ENCODE peak calls at places on chromosomes 4 and X, in nine cellular contexts. One of them, this sample, is unnamed.

GRCh38 chr4:188297873-188298272 is 158.6 kb downstream of the TRIML1 start:
- DNase-seq in stimulated activated CD8-positive, alpha-beta memory T cell treated with anti-CD3 and anti-CD28 coated beads, Interleukin-4, amount 100 ng/mL, for 24 hours: no peak
- DNase-seq in activated T-helper 1 cell treated with anti-CD3 and anti-CD28 coated beads, Interleukin-2, amount 50 U/mL, for 16 hours: no peak
- DNase-seq in activated CD4-positive, alpha-beta T cell treated with anti-CD3 and anti-CD28 coated beads, Interleukin-2, amount 50 U/mL, for 4 hours: no peak
- DNase-seq in neural crest cell: no peak
- DNase-seq in ecto neural progenitor cell: no peak
- DNase-seq in memory B cell: no peak
- DNase-seq in tibial nerve: no peak
- DNase-seq in kidney tubule cell: peak
- DNase-seq in this sample: no peak

GRCh38 chr4:122827258-122827887 is 742 bp downstream of the FGF2 start:
- DNase-seq in stimulated activated CD8-positive, alpha-beta memory T cell treated with anti-CD3 and anti-CD28 coated beads, Interleukin-4, amount 100 ng/mL, for 24 hours: peak
- DNase-seq in activated T-helper 1 cell treated with anti-CD3 and anti-CD28 coated beads, Interleukin-2, amount 50 U/mL, for 16 hours: no peak
- DNase-seq in activated CD4-positive, alpha-beta T cell treated with anti-CD3 and anti-CD28 coated beads, Interleukin-2, amount 50 U/mL, for 4 hours: no peak
- DNase-seq in neural crest cell: peak
- DNase-seq in ecto neural progenitor cell: peak
- DNase-seq in memory B cell: peak
- DNase-seq in tibial nerve: peak
- DNase-seq in kidney tubule cell: peak
- DNase-seq in this sample: no peak

GRCh38 chr4:47219586-47219985 is 188.2 kb downstream of the GABRB1 start:
- DNase-seq in stimulated activated CD8-positive, alpha-beta memory T cell treated with anti-CD3 and anti-CD28 coated beads, Interleukin-4, amount 100 ng/mL, for 24 hours: no peak
- DNase-seq in activated T-helper 1 cell treated with anti-CD3 and anti-CD28 coated beads, Interleukin-2, amount 50 U/mL, for 16 hours: no peak
- DNase-seq in activated CD4-positive, alpha-beta T cell treated with anti-CD3 and anti-CD28 coated beads, Interleukin-2, amount 50 U/mL, for 4 hours: no peak
- DNase-seq in neural crest cell: no peak
- DNase-seq in ecto neural progenitor cell: no peak
- DNase-seq in memory B cell: no peak
- DNase-seq in tibial nerve: no peak
- DNase-seq in kidney tubule cell: no peak
- DNase-seq in this sample: no peak

GRCh38 chr4:71229477-71230257 is 109.2 kb upstream of the SLC4A4 start:
- DNase-seq in stimulated activated CD8-positive, alpha-beta memory T cell treated with anti-CD3 and anti-CD28 coated beads, Interleukin-4, amount 100 ng/mL, for 24 hours: no peak
- DNase-seq in activated T-helper 1 cell treated with anti-CD3 and anti-CD28 coated beads, Interleukin-2, amount 50 U/mL, for 16 hours: no peak
- DNase-seq in activated CD4-positive, alpha-beta T cell treated with anti-CD3 and anti-CD28 coated beads, Interleukin-2, amount 50 U/mL, for 4 hours: no peak
- DNase-seq in neural crest cell: peak
- DNase-seq in ecto neural progenitor cell: peak
- DNase-seq in memory B cell: no peak
- DNase-seq in tibial nerve: no peak
- DNase-seq in kidney tubule cell: peak
- DNase-seq in this sample: peak

GRCh38 chrX:154373340-154374306 is 811 bp downstream of the FLNA start:
- DNase-seq in stimulated activated CD8-positive, alpha-beta memory T cell treated with anti-CD3 and anti-CD28 coated beads, Interleukin-4, amount 100 ng/mL, for 24 hours: no peak
- DNase-seq in activated T-helper 1 cell treated with anti-CD3 and anti-CD28 coated beads, Interleukin-2, amount 50 U/mL, for 16 hours: no peak
- DNase-seq in activated CD4-positive, alpha-beta T cell treated with anti-CD3 and anti-CD28 coated beads, Interleukin-2, amount 50 U/mL, for 4 hours: no peak
- DNase-seq in neural crest cell: peak
- DNase-seq in ecto neural progenitor cell: peak
- DNase-seq in memory B cell: no peak
- DNase-seq in tibial nerve: peak
- DNase-seq in kidney tubule cell: peak
- DNase-seq in this sample: peak

GRCh38 chrX:123424546-123424945 is 240.5 kb downstream of the GRIA3 start:
- DNase-seq in stimulated activated CD8-positive, alpha-beta memory T cell treated with anti-CD3 and anti-CD28 coated beads, Interleukin-4, amount 100 ng/mL, for 24 hours: no peak
- DNase-seq in activated T-helper 1 cell treated with anti-CD3 and anti-CD28 coated beads, Interleukin-2, amount 50 U/mL, for 16 hours: no peak
- DNase-seq in activated CD4-positive, alpha-beta T cell treated with anti-CD3 and anti-CD28 coated beads, Interleukin-2, amount 50 U/mL, for 4 hours: no peak
- DNase-seq in neural crest cell: no peak
- DNase-seq in ecto neural progenitor cell: no peak
- DNase-seq in memory B cell: no peak
- DNase-seq in tibial nerve: no peak
- DNase-seq in kidney tubule cell: peak
- DNase-seq in this sample: peak

GRCh38 chr4:6468376-6468775 is 4.0 kb downstream of the PPP2R2C start:
- DNase-seq in stimulated activated CD8-positive, alpha-beta memory T cell treated with anti-CD3 and anti-CD28 coated beads, Interleukin-4, amount 100 ng/mL, for 24 hours: no peak
- DNase-seq in activated T-helper 1 cell treated with anti-CD3 and anti-CD28 coated beads, Interleukin-2, amount 50 U/mL, for 16 hours: no peak
- DNase-seq in activated CD4-positive, alpha-beta T cell treated with anti-CD3 and anti-CD28 coated beads, Interleukin-2, amount 50 U/mL, for 4 hours: no peak
- DNase-seq in neural crest cell: no peak
- DNase-seq in ecto neural progenitor cell: peak
- DNase-seq in memory B cell: no peak
- DNase-seq in tibial nerve: no peak
- DNase-seq in kidney tubule cell: no peak
- DNase-seq in this sample: no peak

GRCh38 chrX:72247206-72247944 is 8.5 kb upstream of the ERCC6L start:
- DNase-seq in stimulated activated CD8-positive, alpha-beta memory T cell treated with anti-CD3 and anti-CD28 coated beads, Interleukin-4, amount 100 ng/mL, for 24 hours: no peak
- DNase-seq in activated T-helper 1 cell treated with anti-CD3 and anti-CD28 coated beads, Interleukin-2, amount 50 U/mL, for 16 hours: no peak
- DNase-seq in activated CD4-positive, alpha-beta T cell treated with anti-CD3 and anti-CD28 coated beads, Interleukin-2, amount 50 U/mL, for 4 hours: no peak
- DNase-seq in neural crest cell: no peak
- DNase-seq in ecto neural progenitor cell: no peak
- DNase-seq in memory B cell: no peak
- DNase-seq in tibial nerve: no peak
- DNase-seq in kidney tubule cell: no peak
- DNase-seq in this sample: no peak

GRCh38 chrX:9131066-9131465 is 97.1 kb upstream of the FAM9B start:
- DNase-seq in stimulated activated CD8-positive, alpha-beta memory T cell treated with anti-CD3 and anti-CD28 coated beads, Interleukin-4, amount 100 ng/mL, for 24 hours: no peak
- DNase-seq in activated T-helper 1 cell treated with anti-CD3 and anti-CD28 coated beads, Interleukin-2, amount 50 U/mL, for 16 hours: no peak
- DNase-seq in activated CD4-positive, alpha-beta T cell treated with anti-CD3 and anti-CD28 coated beads, Interleukin-2, amount 50 U/mL, for 4 hours: no peak
- DNase-seq in neural crest cell: no peak
- DNase-seq in ecto neural progenitor cell: no peak
- DNase-seq in memory B cell: no peak
- DNase-seq in tibial nerve: no peak
- DNase-seq in kidney tubule cell: peak
- DNase-seq in this sample: no peak

GRCh38 chr4:8676676-8677075 is 84.1 kb downstream of the CPZ start:
- DNase-seq in stimulated activated CD8-positive, alpha-beta memory T cell treated with anti-CD3 and anti-CD28 coated beads, Interleukin-4, amount 100 ng/mL, for 24 hours: no peak
- DNase-seq in activated T-helper 1 cell treated with anti-CD3 and anti-CD28 coated beads, Interleukin-2, amount 50 U/mL, for 16 hours: no peak
- DNase-seq in activated CD4-positive, alpha-beta T cell treated with anti-CD3 and anti-CD28 coated beads, Interleukin-2, amount 50 U/mL, for 4 hours: no peak
- DNase-seq in neural crest cell: no peak
- DNase-seq in ecto neural progenitor cell: no peak
- DNase-seq in memory B cell: no peak
- DNase-seq in tibial nerve: no peak
- DNase-seq in kidney tubule cell: no peak
- DNase-seq in this sample: no peak

GRCh38 chr4:53962516-53963225 is 101.7 kb downstream of the CHIC2 start:
- DNase-seq in stimulated activated CD8-positive, alpha-beta memory T cell treated with anti-CD3 and anti-CD28 coated beads, Interleukin-4, amount 100 ng/mL, for 24 hours: no peak
- DNase-seq in activated T-helper 1 cell treated with anti-CD3 and anti-CD28 coated beads, Interleukin-2, amount 50 U/mL, for 16 hours: no peak
- DNase-seq in activated CD4-positive, alpha-beta T cell treated with anti-CD3 and anti-CD28 coated beads, Interleukin-2, amount 50 U/mL, for 4 hours: no peak
- DNase-seq in neural crest cell: no peak
- DNase-seq in ecto neural progenitor cell: peak
- DNase-seq in memory B cell: no peak
- DNase-seq in tibial nerve: no peak
- DNase-seq in kidney tubule cell: peak
- DNase-seq in this sample: peak

GRCh38 chrX:48498374-48498809 is 10.4 kb upstream of the PORCN start:
- DNase-seq in stimulated activated CD8-positive, alpha-beta memory T cell treated with anti-CD3 and anti-CD28 coated beads, Interleukin-4, amount 100 ng/mL, for 24 hours: no peak
- DNase-seq in activated T-helper 1 cell treated with anti-CD3 and anti-CD28 coated beads, Interleukin-2, amount 50 U/mL, for 16 hours: no peak
- DNase-seq in activated CD4-positive, alpha-beta T cell treated with anti-CD3 and anti-CD28 coated beads, Interleukin-2, amount 50 U/mL, for 4 hours: no peak
- DNase-seq in neural crest cell: no peak
- DNase-seq in ecto neural progenitor cell: no peak
- DNase-seq in memory B cell: no peak
- DNase-seq in tibial nerve: no peak
- DNase-seq in kidney tubule cell: peak
- DNase-seq in this sample: peak

GRCh38 chr4:76156635-76157034 is 8.4 kb upstream of the NUP54 start:
- DNase-seq in stimulated activated CD8-positive, alpha-beta memory T cell treated with anti-CD3 and anti-CD28 coated beads, Interleukin-4, amount 100 ng/mL, for 24 hours: no peak
- DNase-seq in activated T-helper 1 cell treated with anti-CD3 and anti-CD28 coated beads, Interleukin-2, amount 50 U/mL, for 16 hours: no peak
- DNase-seq in activated CD4-positive, alpha-beta T cell treated with anti-CD3 and anti-CD28 coated beads, Interleukin-2, amount 50 U/mL, for 4 hours: no peak
- DNase-seq in neural crest cell: no peak
- DNase-seq in ecto neural progenitor cell: no peak
- DNase-seq in memory B cell: no peak
- DNase-seq in tibial nerve: no peak
- DNase-seq in kidney tubule cell: peak
- DNase-seq in this sample: no peak

GRCh38 chr4:3513807-3514206 is 18.4 kb downstream of the LRPAP1 start:
- DNase-seq in stimulated activated CD8-positive, alpha-beta memory T cell treated with anti-CD3 and anti-CD28 coated beads, Interleukin-4, amount 100 ng/mL, for 24 hours: no peak
- DNase-seq in activated T-helper 1 cell treated with anti-CD3 and anti-CD28 coated beads, Interleukin-2, amount 50 U/mL, for 16 hours: no peak
- DNase-seq in activated CD4-positive, alpha-beta T cell treated with anti-CD3 and anti-CD28 coated beads, Interleukin-2, amount 50 U/mL, for 4 hours: no peak
- DNase-seq in neural crest cell: no peak
- DNase-seq in ecto neural progenitor cell: no peak
- DNase-seq in memory B cell: no peak
- DNase-seq in tibial nerve: no peak
- DNase-seq in kidney tubule cell: no peak
- DNase-seq in this sample: no peak

GRCh38 chr4:6193399-6193798 is 7.0 kb downstream of the JAKMIP1 start:
- DNase-seq in stimulated activated CD8-positive, alpha-beta memory T cell treated with anti-CD3 and anti-CD28 coated beads, Interleukin-4, amount 100 ng/mL, for 24 hours: no peak
- DNase-seq in activated T-helper 1 cell treated with anti-CD3 and anti-CD28 coated beads, Interleukin-2, amount 50 U/mL, for 16 hours: no peak
- DNase-seq in activated CD4-positive, alpha-beta T cell treated with anti-CD3 and anti-CD28 coated beads, Interleukin-2, amount 50 U/mL, for 4 hours: no peak
- DNase-seq in neural crest cell: no peak
- DNase-seq in ecto neural progenitor cell: no peak
- DNase-seq in memory B cell: no peak
- DNase-seq in tibial nerve: no peak
- DNase-seq in kidney tubule cell: no peak
- DNase-seq in this sample: no peak

GRCh38 chr4:145863191-145863590 is 75.4 kb downstream of the ZNF827 start:
- DNase-seq in stimulated activated CD8-positive, alpha-beta memory T cell treated with anti-CD3 and anti-CD28 coated beads, Interleukin-4, amount 100 ng/mL, for 24 hours: no peak
- DNase-seq in activated T-helper 1 cell treated with anti-CD3 and anti-CD28 coated beads, Interleukin-2, amount 50 U/mL, for 16 hours: no peak
- DNase-seq in activated CD4-positive, alpha-beta T cell treated with anti-CD3 and anti-CD28 coated beads, Interleukin-2, amount 50 U/mL, for 4 hours: no peak
- DNase-seq in neural crest cell: no peak
- DNase-seq in ecto neural progenitor cell: no peak
- DNase-seq in memory B cell: no peak
- DNase-seq in tibial nerve: no peak
- DNase-seq in kidney tubule cell: no peak
- DNase-seq in this sample: no peak

GRCh38 chrX:48911407-48912182 is at the start of gene SLC35A2:
- DNase-seq in stimulated activated CD8-positive, alpha-beta memory T cell treated with anti-CD3 and anti-CD28 coated beads, Interleukin-4, amount 100 ng/mL, for 24 hours: peak
- DNase-seq in activated T-helper 1 cell treated with anti-CD3 and anti-CD28 coated beads, Interleukin-2, amount 50 U/mL, for 16 hours: peak
- DNase-seq in activated CD4-positive, alpha-beta T cell treated with anti-CD3 and anti-CD28 coated beads, Interleukin-2, amount 50 U/mL, for 4 hours: peak
- DNase-seq in neural crest cell: peak
- DNase-seq in ecto neural progenitor cell: peak
- DNase-seq in memory B cell: peak
- DNase-seq in tibial nerve: peak
- DNase-seq in kidney tubule cell: peak
- DNase-seq in this sample: peak

GRCh38 chr4:133808151-133808550 is 393.4 kb downstream of the PABPC4L start:
- DNase-seq in stimulated activated CD8-positive, alpha-beta memory T cell treated with anti-CD3 and anti-CD28 coated beads, Interleukin-4, amount 100 ng/mL, for 24 hours: no peak
- DNase-seq in activated T-helper 1 cell treated with anti-CD3 and anti-CD28 coated beads, Interleukin-2, amount 50 U/mL, for 16 hours: no peak
- DNase-seq in activated CD4-positive, alpha-beta T cell treated with anti-CD3 and anti-CD28 coated beads, Interleukin-2, amount 50 U/mL, for 4 hours: no peak
- DNase-seq in neural crest cell: no peak
- DNase-seq in ecto neural progenitor cell: no peak
- DNase-seq in memory B cell: no peak
- DNase-seq in tibial nerve: no peak
- DNase-seq in kidney tubule cell: no peak
- DNase-seq in this sample: no peak

GRCh38 chr4:126216611-126217010 is 901.9 kb downstream of the FAT4 start:
- DNase-seq in stimulated activated CD8-positive, alpha-beta memory T cell treated with anti-CD3 and anti-CD28 coated beads, Interleukin-4, amount 100 ng/mL, for 24 hours: no peak
- DNase-seq in activated T-helper 1 cell treated with anti-CD3 and anti-CD28 coated beads, Interleukin-2, amount 50 U/mL, for 16 hours: no peak
- DNase-seq in activated CD4-positive, alpha-beta T cell treated with anti-CD3 and anti-CD28 coated beads, Interleukin-2, amount 50 U/mL, for 4 hours: no peak
- DNase-seq in neural crest cell: no peak
- DNase-seq in ecto neural progenitor cell: no peak
- DNase-seq in memory B cell: no peak
- DNase-seq in tibial nerve: no peak
- DNase-seq in kidney tubule cell: no peak
- DNase-seq in this sample: no peak

GRCh38 chr4:112355662-112356061 is 58.5 kb downstream of the ALPK1 start:
- DNase-seq in stimulated activated CD8-positive, alpha-beta memory T cell treated with anti-CD3 and anti-CD28 coated beads, Interleukin-4, amount 100 ng/mL, for 24 hours: no peak
- DNase-seq in activated T-helper 1 cell treated with anti-CD3 and anti-CD28 coated beads, Interleukin-2, amount 50 U/mL, for 16 hours: no peak
- DNase-seq in activated CD4-positive, alpha-beta T cell treated with anti-CD3 and anti-CD28 coated beads, Interleukin-2, amount 50 U/mL, for 4 hours: no peak
- DNase-seq in neural crest cell: no peak
- DNase-seq in ecto neural progenitor cell: no peak
- DNase-seq in memory B cell: no peak
- DNase-seq in tibial nerve: no peak
- DNase-seq in kidney tubule cell: no peak
- DNase-seq in this sample: no peak

GRCh38 chr4:41079871-41080565 is 134.3 kb downstream of the APBB2 start:
- DNase-seq in stimulated activated CD8-positive, alpha-beta memory T cell treated with anti-CD3 and anti-CD28 coated beads, Interleukin-4, amount 100 ng/mL, for 24 hours: no peak
- DNase-seq in activated T-helper 1 cell treated with anti-CD3 and anti-CD28 coated beads, Interleukin-2, amount 50 U/mL, for 16 hours: no peak
- DNase-seq in activated CD4-positive, alpha-beta T cell treated with anti-CD3 and anti-CD28 coated beads, Interleukin-2, amount 50 U/mL, for 4 hours: no peak
- DNase-seq in neural crest cell: no peak
- DNase-seq in ecto neural progenitor cell: no peak
- DNase-seq in memory B cell: no peak
- DNase-seq in tibial nerve: no peak
- DNase-seq in kidney tubule cell: no peak
- DNase-seq in this sample: no peak

GRCh38 chr4:86838141-86838540 is 11.0 kb downstream of the SLC10A6 start:
- DNase-seq in stimulated activated CD8-positive, alpha-beta memory T cell treated with anti-CD3 and anti-CD28 coated beads, Interleukin-4, amount 100 ng/mL, for 24 hours: no peak
- DNase-seq in activated T-helper 1 cell treated with anti-CD3 and anti-CD28 coated beads, Interleukin-2, amount 50 U/mL, for 16 hours: no peak
- DNase-seq in activated CD4-positive, alpha-beta T cell treated with anti-CD3 and anti-CD28 coated beads, Interleukin-2, amount 50 U/mL, for 4 hours: no peak
- DNase-seq in neural crest cell: no peak
- DNase-seq in ecto neural progenitor cell: no peak
- DNase-seq in memory B cell: no peak
- DNase-seq in tibial nerve: no peak
- DNase-seq in kidney tubule cell: no peak
- DNase-seq in this sample: no peak

GRCh38 chr4:141375855-141376254 is 155.2 kb downstream of the ZNF330 start:
- DNase-seq in stimulated activated CD8-positive, alpha-beta memory T cell treated with anti-CD3 and anti-CD28 coated beads, Interleukin-4, amount 100 ng/mL, for 24 hours: no peak
- DNase-seq in activated T-helper 1 cell treated with anti-CD3 and anti-CD28 coated beads, Interleukin-2, amount 50 U/mL, for 16 hours: no peak
- DNase-seq in activated CD4-positive, alpha-beta T cell treated with anti-CD3 and anti-CD28 coated beads, Interleukin-2, amount 50 U/mL, for 4 hours: no peak
- DNase-seq in neural crest cell: no peak
- DNase-seq in ecto neural progenitor cell: no peak
- DNase-seq in memory B cell: no peak
- DNase-seq in tibial nerve: no peak
- DNase-seq in kidney tubule cell: peak
- DNase-seq in this sample: peak

GRCh38 chrX:1397001-1397400 is 5.1 kb upstream of the SLC25A6 start:
- DNase-seq in stimulated activated CD8-positive, alpha-beta memory T cell treated with anti-CD3 and anti-CD28 coated beads, Interleukin-4, amount 100 ng/mL, for 24 hours: no peak
- DNase-seq in activated T-helper 1 cell treated with anti-CD3 and anti-CD28 coated beads, Interleukin-2, amount 50 U/mL, for 16 hours: no peak
- DNase-seq in activated CD4-positive, alpha-beta T cell treated with anti-CD3 and anti-CD28 coated beads, Interleukin-2, amount 50 U/mL, for 4 hours: no peak
- DNase-seq in neural crest cell: no peak
- DNase-seq in ecto neural progenitor cell: no peak
- DNase-seq in memory B cell: no peak
- DNase-seq in tibial nerve: no peak
- DNase-seq in kidney tubule cell: no peak
- DNase-seq in this sample: no peak